ENCODE peak calls at places on chromosomes 1 and 21, in nine cellular contexts. F, C, K, W, J, T, G, Z and P are unnamed samples.

GRCh38 chr1:243791586-243792267 is 58.3 kb downstream of the AKT3 start:
- DNase-seq in F (no peak), C (no peak), K (no peak), W (no peak), J (no peak), T (peak), G (no peak), Z (no peak), P (no peak)

GRCh38 chr1:169868978-169869377 is 24.7 kb downstream of the SCYL3 start:
- DNase-seq in F (no peak), C (peak), K (no peak), W (no peak), J (no peak), T (no peak), G (no peak), Z (no peak), P (no peak)

GRCh38 chr1:41957568-41957967 is 38.8 kb upstream of the HIVEP3 start:
- DNase-seq in F (no peak), C (peak), K (no peak), W (no peak), J (peak), T (no peak), G (no peak), Z (no peak), P (peak)

GRCh38 chr1:243798726-243799125 is 51.3 kb downstream of the AKT3 start:
- DNase-seq in F (no peak), C (peak), K (peak), W (no peak), J (peak), T (no peak), G (peak), Z (no peak), P (peak)

GRCh38 chr1:96598416-96599168 is 123.0 kb upstream of the PTBP2 start:
- DNase-seq in F (no peak), C (no peak), K (no peak), W (no peak), J (peak), T (no peak), G (peak), Z (no peak), P (peak)

GRCh38 chr1:98099501-98099900 is 178.7 kb upstream of the DPYD start:
- DNase-seq in F (no peak), C (no peak), K (no peak), W (no peak), J (peak), T (no peak), G (no peak), Z (no peak), P (no peak)

GRCh38 chr21:17854771-17855170 is 35.6 kb upstream of the C21orf91 start:
- DNase-seq in F (no peak), C (no peak), K (no peak), W (no peak), J (no peak), T (no peak), G (no peak), Z (no peak), P (no peak)

GRCh38 chr1:204266504-204267034 is 52.8 kb upstream of the GOLT1A start:
- DNase-seq in F (no peak), C (no peak), K (no peak), W (no peak), J (peak), T (no peak), G (no peak), Z (no peak), P (peak)

GRCh38 chr21:33685613-33686197 is 43.4 kb downstream of the ITSN1 start:
- DNase-seq in F (no peak), C (peak), K (peak), W (no peak), J (peak), T (no peak), G (peak), Z (no peak), P (no peak)

GRCh38 chr1:119475866-119476439 is 31.1 kb upstream of the HSD3B1 start:
- DNase-seq in F (no peak), C (peak), K (peak), W (peak), J (peak), T (peak), G (no peak), Z (peak), P (no peak)

GRCh38 chr1:211591980-211592493 is 13.1 kb upstream of the SLC30A1 start:
- DNase-seq in F (no peak), C (peak), K (peak), W (no peak), J (peak), T (no peak), G (no peak), Z (no peak), P (no peak)

GRCh38 chr1:81954388-81955023 is 153.8 kb downstream of the ADGRL2 start:
- DNase-seq in F (no peak), C (no peak), K (no peak), W (no peak), J (no peak), T (no peak), G (no peak), Z (no peak), P (no peak)

GRCh38 chr1:21901473-21901847 is 35.6 kb downstream of the HSPG2 start:
- DNase-seq in F (no peak), C (no peak), K (no peak), W (no peak), J (peak), T (no peak), G (no peak), Z (no peak), P (peak)

GRCh38 chr1:165036403-165036802 is 320.1 kb downstream of the LMX1A start:
- DNase-seq in F (no peak), C (no peak), K (no peak), W (no peak), J (no peak), T (no peak), G (no peak), Z (no peak), P (no peak)

GRCh38 chr1:11045428-11046269 is 1.4 kb downstream of the MASP2 start:
- DNase-seq in F (no peak), C (no peak), K (no peak), W (peak), J (no peak), T (peak), G (no peak), Z (no peak), P (peak)

GRCh38 chr1:207897188-207897587 is 13.7 kb downstream of the CD34 start:
- DNase-seq in F (no peak), C (peak), K (no peak), W (no peak), J (no peak), T (no peak), G (no peak), Z (no peak), P (no peak)
- TF ChIP-seq CTCF in F (peak), C (peak), K (no peak), W (peak), J (peak), T (peak), G (peak), Z (no peak), P (peak)

GRCh38 chr1:210264521-210265380 is 32.2 kb downstream of the SERTAD4 start:
- DNase-seq in F (no peak), C (no peak), K (no peak), W (no peak), J (peak), T (no peak), G (no peak), Z (no peak), P (no peak)
- TF ChIP-seq CTCF in F (no peak), C (peak), K (peak), W (no peak), J (no peak), T (no peak), G (peak), Z (no peak), P (peak)

DNA sequence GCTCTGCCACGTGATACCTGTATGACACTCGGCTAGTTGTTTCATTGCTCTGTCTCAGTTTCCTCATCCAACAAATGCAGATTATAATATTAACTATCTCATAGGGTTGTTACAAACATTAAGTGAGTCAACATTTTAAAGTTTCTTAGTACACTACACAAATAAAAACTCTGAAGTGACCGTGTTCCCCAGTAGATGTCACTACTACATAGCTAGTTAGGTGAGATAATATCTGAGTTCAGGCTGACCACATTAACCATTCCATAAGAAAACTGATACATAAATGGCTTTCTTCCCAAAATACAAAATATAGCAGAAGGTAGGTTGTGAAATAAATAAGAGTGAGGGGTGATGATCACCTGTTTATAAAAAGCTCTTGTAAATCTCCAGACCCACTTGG is 214.1 kb downstream of the NUF2 start:
- DNase-seq in F (no peak), C (peak), K (no peak), W (no peak), J (peak), T (no peak), G (no peak), Z (no peak), P (no peak)
- TF ChIP-seq CTCF in F (no peak), C (peak), K (peak), W (no peak), J (peak), T (no peak), G (peak), Z (peak), P (peak)

DNA sequence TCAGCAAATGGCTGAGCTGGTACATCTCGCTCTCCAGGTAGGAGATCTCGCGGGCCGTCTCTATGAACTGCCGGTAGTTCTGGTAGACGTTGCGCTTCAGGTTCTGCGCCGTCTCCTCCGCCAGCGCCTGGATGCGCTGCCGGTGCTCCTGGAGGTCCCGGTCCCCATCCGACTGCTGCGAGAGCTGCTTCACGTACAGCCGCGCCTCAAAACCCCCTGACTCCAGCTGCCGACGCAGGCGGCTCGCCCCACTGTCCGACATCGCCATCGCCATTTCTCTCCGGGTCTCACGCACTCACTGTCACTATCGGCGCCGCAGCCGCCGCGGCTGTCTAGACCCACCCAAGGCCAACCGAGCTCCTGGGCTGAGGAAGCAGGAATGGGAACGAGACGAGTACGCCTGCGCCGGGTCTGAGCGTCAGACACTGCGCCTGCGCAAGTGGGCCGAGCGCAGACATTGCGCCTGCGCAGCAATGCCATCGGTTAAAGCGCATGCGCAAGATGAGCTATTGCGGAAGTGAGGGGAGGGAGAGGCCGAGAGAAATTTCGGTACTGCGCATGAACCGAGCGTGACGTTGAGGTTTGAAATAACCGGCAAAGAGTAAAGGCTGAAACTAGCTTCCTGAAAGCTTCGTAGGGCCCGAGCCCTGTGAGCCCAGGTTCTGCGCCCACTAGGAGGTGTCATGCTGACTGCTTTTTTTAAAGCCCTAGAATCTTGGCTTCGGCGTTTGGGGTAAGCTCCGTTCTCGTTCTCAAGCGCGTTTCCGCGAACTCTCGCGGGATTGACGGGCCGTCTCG is at the start of gene EXOC8:
- DNase-seq in F (peak), C (peak), K (peak), W (peak), J (peak), T (peak), G (peak), Z (peak), P (peak)
- TF ChIP-seq CTCF in F (peak), C (no peak), K (no peak), W (no peak), J (no peak), T (no peak), G (no peak), Z (no peak), P (no peak)

GRCh38 chr1:29315876-29316275 is 79.6 kb downstream of the PTPRU start:
- DNase-seq in F (no peak), C (no peak), K (no peak), W (no peak), J (no peak), T (no peak), G (no peak), Z (no peak), P (peak)

GRCh38 chr1:29311352-29312030 is 75.2 kb downstream of the PTPRU start:
- DNase-seq in F (no peak), C (no peak), K (no peak), W (peak), J (no peak), T (no peak), G (no peak), Z (no peak), P (peak)

GRCh38 chr1:29315262-29315661 is 78.9 kb downstream of the PTPRU start:
- DNase-seq in F (no peak), C (no peak), K (no peak), W (no peak), J (no peak), T (no peak), G (no peak), Z (no peak), P (peak)

GRCh38 chr1:29310616-29311180 is 74.4 kb downstream of the PTPRU start:
- DNase-seq in F (no peak), C (no peak), K (no peak), W (peak), J (no peak), T (no peak), G (no peak), Z (no peak), P (peak)

DNA sequence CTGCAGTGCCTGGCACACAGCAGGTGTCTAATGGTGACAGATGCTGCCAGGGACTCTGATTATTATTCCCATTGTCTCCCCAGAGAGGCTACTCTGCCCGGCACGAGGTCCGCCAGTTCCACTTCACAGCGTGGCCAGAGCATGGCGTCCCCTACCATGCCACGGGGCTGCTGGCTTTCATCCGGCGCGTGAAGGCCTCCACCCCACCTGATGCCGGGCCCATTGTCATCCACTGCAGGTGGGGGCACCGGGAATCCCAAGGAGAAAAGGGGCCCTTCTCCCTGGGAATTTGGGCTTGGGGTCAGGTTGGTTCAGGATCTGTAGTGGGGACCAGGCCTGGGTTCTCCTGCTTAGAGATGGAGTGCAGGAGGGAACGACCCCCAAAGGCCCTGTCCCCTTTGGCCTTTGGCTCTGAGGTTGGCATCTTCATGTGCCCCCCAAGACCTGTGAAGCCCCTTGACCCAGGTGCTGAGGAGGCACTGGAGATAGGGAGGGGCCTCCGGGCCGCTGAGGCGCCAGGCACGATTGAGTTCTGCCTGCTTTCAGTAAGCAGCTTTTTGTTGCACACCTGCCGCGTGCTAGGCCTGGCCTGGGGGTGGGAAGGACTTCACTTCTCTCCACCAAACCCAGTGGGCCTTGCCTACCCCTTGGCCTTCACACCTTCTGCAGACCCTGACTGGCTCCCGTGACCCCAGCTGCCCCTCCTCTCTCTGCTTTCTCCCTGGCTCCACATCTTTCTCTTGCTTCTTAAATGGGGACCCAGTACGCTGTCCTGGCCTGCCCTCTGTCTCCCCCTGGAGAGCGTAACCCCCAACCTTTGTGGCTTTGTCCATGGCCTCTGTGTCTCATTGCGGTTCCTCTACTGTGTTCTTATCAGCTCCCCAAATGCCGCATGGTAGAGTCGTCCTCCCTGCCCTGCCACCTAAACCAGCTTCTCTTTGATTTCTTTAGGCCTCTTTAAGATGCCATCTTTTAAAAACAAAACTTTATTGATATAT is 76.4 kb downstream of the PTPRU start:
- DNase-seq in F (no peak), C (no peak), K (no peak), W (peak), J (no peak), T (no peak), G (no peak), Z (no peak), P (peak)
- TF ChIP-seq CTCF in F (no peak), C (no peak), K (no peak), W (no peak), J (no peak), T (no peak), G (no peak), Z (no peak), P (no peak)

GRCh38 chr21:46404306-46404705 is 54.4 kb upstream of the DIP2A start:
- DNase-seq in F (no peak), C (no peak), K (no peak), W (peak), J (no peak), T (no peak), G (no peak), Z (no peak), P (peak)

GRCh38 chr21:46399129-46399528 is 59.6 kb upstream of the DIP2A start:
- DNase-seq in F (no peak), C (no peak), K (no peak), W (no peak), J (no peak), T (no peak), G (no peak), Z (no peak), P (no peak)

GRCh38 chr21:46401186-46401910 is 57.3 kb upstream of the DIP2A start:
- DNase-seq in F (no peak), C (no peak), K (no peak), W (peak), J (no peak), T (no peak), G (no peak), Z (no peak), P (peak)

GRCh38 chr21:46399686-46400085 is 59.0 kb upstream of the DIP2A start:
- DNase-seq in F (no peak), C (no peak), K (no peak), W (peak), J (no peak), T (no peak), G (no peak), Z (no peak), P (no peak)

DNA sequence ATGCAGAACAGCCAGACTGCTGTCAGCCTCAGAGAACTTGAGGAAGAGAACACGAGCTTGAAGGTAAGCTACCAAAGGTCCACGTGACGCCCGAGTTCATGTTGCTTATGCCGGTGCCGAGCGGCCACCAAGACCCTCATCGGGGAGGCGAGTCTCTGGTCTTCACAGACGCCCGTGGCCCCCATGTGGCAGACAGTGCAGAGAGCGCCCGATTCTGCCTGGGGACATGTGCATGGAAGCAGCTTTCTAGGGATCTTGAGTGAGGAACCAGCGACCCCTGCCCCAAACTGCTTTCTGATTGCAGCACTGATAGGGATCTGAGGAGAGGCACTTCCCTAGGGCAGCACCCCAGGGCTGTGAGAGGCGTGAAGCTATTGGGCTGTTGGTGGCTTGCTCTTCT is 56.3 kb upstream of the DIP2A start:
- DNase-seq in F (no peak), C (no peak), K (no peak), W (peak), J (no peak), T (no peak), G (no peak), Z (no peak), P (peak)
- TF ChIP-seq CTCF in F (no peak), C (no peak), K (no peak), W (no peak), J (no peak), T (no peak), G (no peak), Z (no peak), P (no peak)

DNA sequence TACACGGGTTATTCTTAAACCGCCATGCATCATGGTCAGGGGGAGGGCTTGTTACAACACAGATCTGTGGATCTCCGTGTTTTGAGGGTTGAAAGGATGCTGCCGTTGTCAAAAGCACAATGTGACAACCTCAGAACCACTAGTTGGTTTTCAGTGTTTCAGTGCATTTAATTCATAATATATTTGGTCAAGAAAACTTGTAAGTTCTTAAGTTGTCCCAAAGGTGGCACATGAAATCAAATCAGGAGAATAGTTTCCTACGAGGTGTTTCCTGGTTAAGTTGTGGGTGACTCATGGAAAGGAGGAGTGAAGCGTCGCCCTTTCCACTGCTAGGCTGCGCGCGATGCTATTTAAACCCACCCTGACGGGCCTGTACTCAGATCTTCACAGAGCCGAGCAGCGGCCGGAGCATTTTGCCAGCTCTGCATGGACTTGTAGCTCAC is 1531.5 kb upstream of the TPTE start:
- DNase-seq in F (no peak), C (peak), K (no peak), W (no peak), J (no peak), T (no peak), G (no peak), Z (no peak), P (peak)
- TF ChIP-seq CTCF in F (no peak), C (no peak), K (no peak), W (no peak), J (no peak), T (no peak), G (no peak), Z (no peak), P (no peak)

GRCh38 chr1:228465134-228465533 is 22.0 kb upstream of the RNF187 start:
- DNase-seq in F (no peak), C (no peak), K (no peak), W (no peak), J (no peak), T (no peak), G (no peak), Z (no peak), P (no peak)

GRCh38 chr1:228463009-228463558 is 24.1 kb upstream of the RNF187 start:
- DNase-seq in F (no peak), C (no peak), K (no peak), W (no peak), J (no peak), T (no peak), G (no peak), Z (no peak), P (no peak)

GRCh38 chr1:228462560-228462959 is 24.6 kb upstream of the RNF187 start:
- DNase-seq in F (no peak), C (no peak), K (no peak), W (no peak), J (no peak), T (no peak), G (no peak), Z (no peak), P (no peak)

GRCh38 chr1:228464487-228464983 is 22.6 kb upstream of the RNF187 start:
- DNase-seq in F (no peak), C (no peak), K (no peak), W (peak), J (peak), T (peak), G (peak), Z (peak), P (peak)

GRCh38 chr1:228463559-228464455 is 23.4 kb upstream of the RNF187 start:
- DNase-seq in F (no peak), C (no peak), K (no peak), W (no peak), J (peak), T (peak), G (no peak), Z (peak), P (no peak)
- TF ChIP-seq CTCF in F (peak), C (peak), K (peak), W (no peak), J (no peak), T (no peak), G (no peak), Z (peak), P (no peak)